ENCODE peak calls at places on chromosomes 11 and 22, in seven cellular contexts. R, X, S, A, P, L and V are unnamed samples.

GRCh38 chr22:40466976-40467375 is 96.6 kb downstream of the SGSM3 start:
- DNase-seq in R (no peak), X (no peak), S (no peak), A (no peak), P (no peak), L (no peak), V (no peak)

GRCh38 chr11:96620464-96621044 is 230.7 kb downstream of the JRKL start:
- DNase-seq in R (no peak), X (no peak), S (no peak), A (no peak), P (no peak), L (peak), V (no peak)

GRCh38 chr11:76371170-76371569 is 9.8 kb downstream of the THAP12 start:
- DNase-seq in R (peak), X (no peak), S (peak), A (no peak), P (peak), L (peak), V (no peak)

GRCh38 chr11:62543680-62544444 is 2.7 kb downstream of the AHNAK start:
- DNase-seq in R (no peak), X (no peak), S (no peak), A (no peak), P (no peak), L (no peak), V (no peak)

GRCh38 chr11:46127150-46127638 is 5.9 kb upstream of the PHF21A start:
- DNase-seq in R (peak), X (no peak), S (peak), A (peak), P (peak), L (peak), V (no peak)

GRCh38 chr22:45830531-45831245 is 146.3 kb downstream of the WNT7B start:
- DNase-seq in R (no peak), X (no peak), S (peak), A (no peak), P (no peak), L (peak), V (no peak)

GRCh38 chr11:92735039-92735438 is 234.4 kb upstream of the MTNR1B start:
- DNase-seq in R (no peak), X (no peak), S (no peak), A (no peak), P (no peak), L (no peak), V (no peak)

GRCh38 chr11:128522063-128522942 is 65.1 kb downstream of the ETS1 start:
- DNase-seq in R (peak), X (peak), S (peak), A (peak), P (peak), L (peak), V (peak)

GRCh38 chr11:15300282-15300681 is 185.6 kb downstream of the INSC start:
- DNase-seq in R (no peak), X (no peak), S (no peak), A (no peak), P (no peak), L (no peak), V (no peak)

GRCh38 chr11:2139118-2139490 is at the start of gene IGF2:
- DNase-seq in R (no peak), X (no peak), S (peak), A (no peak), P (no peak), L (peak), V (no peak)

GRCh38 chr11:61776561-61777075 is 15.8 kb downstream of the TMEM258 start:
- DNase-seq in R (peak), X (peak), S (peak), A (no peak), P (peak), L (peak), V (no peak)

GRCh38 chr11:85751738-85752137 is 59.2 kb downstream of the SYTL2 start:
- DNase-seq in R (no peak), X (no peak), S (no peak), A (no peak), P (peak), L (peak), V (no peak)

GRCh38 chr11:94754819-94755218 is 13.3 kb upstream of the AMOTL1 start:
- DNase-seq in R (no peak), X (no peak), S (no peak), A (no peak), P (no peak), L (no peak), V (no peak)

GRCh38 chr11:119254239-119254638 is 48.1 kb downstream of the CBL start:
- DNase-seq in R (peak), X (no peak), S (no peak), A (no peak), P (no peak), L (no peak), V (no peak)

GRCh38 chr22:28864878-28865596 is 18.3 kb upstream of the ZNRF3 start:
- DNase-seq in R (no peak), X (no peak), S (no peak), A (no peak), P (no peak), L (no peak), V (no peak)

GRCh38 chr22:49702068-49702397 is 125.6 kb downstream of the BRD1 start:
- DNase-seq in R (no peak), X (no peak), S (no peak), A (no peak), P (no peak), L (no peak), V (no peak)

GRCh38 chr22:25663654-25664053 is 78.3 kb upstream of the MYO18B start:
- DNase-seq in R (no peak), X (no peak), S (no peak), A (peak), P (no peak), L (no peak), V (no peak)

GRCh38 chr11:4658629-4659453 is 15.1 kb downstream of the OR51E1 start:
- DNase-seq in R (no peak), X (no peak), S (no peak), A (no peak), P (no peak), L (peak), V (no peak)

GRCh38 chr11:12223771-12224536 is 113.6 kb downstream of the MICAL2 start:
- DNase-seq in R (no peak), X (no peak), S (peak), A (no peak), P (no peak), L (no peak), V (no peak)

GRCh38 chr11:59787255-59787588 is 23.4 kb downstream of the MRPL16 start:
- DNase-seq in R (no peak), X (no peak), S (no peak), A (no peak), P (no peak), L (no peak), V (no peak)

GRCh38 chr11:18485905-18486528 is 30.4 kb downstream of the LDHAL6A start:
- DNase-seq in R (no peak), X (no peak), S (no peak), A (no peak), P (no peak), L (no peak), V (no peak)

GRCh38 chr22:22388055-22388454 is 120.5 kb downstream of the ZNF280B start:
- DNase-seq in R (no peak), X (no peak), S (no peak), A (no peak), P (no peak), L (no peak), V (no peak)

GRCh38 chr11:128565881-128566280 is 21.5 kb downstream of the ETS1 start:
- DNase-seq in R (no peak), X (no peak), S (no peak), A (no peak), P (no peak), L (peak), V (no peak)

GRCh38 chr11:106031210-106031845 is 9.3 kb upstream of the MSANTD4 start:
- DNase-seq in R (no peak), X (no peak), S (peak), A (no peak), P (no peak), L (peak), V (no peak)

GRCh38 chr11:130671801-130672700 is 223.6 kb downstream of the ADAMTS15 start:
- DNase-seq in R (no peak), X (no peak), S (no peak), A (peak), P (peak), L (peak), V (peak)

GRCh38 chr11:90288207-90288821 is 65.5 kb upstream of the CHORDC1 start:
- DNase-seq in R (no peak), X (no peak), S (no peak), A (peak), P (no peak), L (peak), V (no peak)

GRCh38 chr22:39309881-39310714 is 9.3 kb downstream of the RPL3 start:
- DNase-seq in R (no peak), X (no peak), S (peak), A (no peak), P (no peak), L (peak), V (no peak)

GRCh38 chr11:112150517-112150916 is 13.4 kb downstream of the IL18 start:
- DNase-seq in R (no peak), X (no peak), S (no peak), A (no peak), P (no peak), L (no peak), V (no peak)

GRCh38 chr11:34747261-34747660 is 126.4 kb downstream of the EHF start:
- DNase-seq in R (no peak), X (no peak), S (no peak), A (no peak), P (no peak), L (no peak), V (no peak)

GRCh38 chr22:43014062-43014875 is 680 bp downstream of the PACSIN2 start:
- DNase-seq in R (no peak), X (peak), S (peak), A (no peak), P (peak), L (peak), V (no peak)

GRCh38 chr11:7673724-7674434 is 579 bp upstream of the CYB5R2 start:
- DNase-seq in R (no peak), X (no peak), S (no peak), A (peak), P (peak), L (peak), V (no peak)

GRCh38 chr11:30983143-30983542 is 386.4 kb downstream of the DCDC1 start:
- DNase-seq in R (no peak), X (no peak), S (no peak), A (no peak), P (no peak), L (peak), V (no peak)

GRCh38 chr11:115643491-115643995 is 139.3 kb upstream of the CADM1 start:
- DNase-seq in R (no peak), X (no peak), S (no peak), A (no peak), P (no peak), L (no peak), V (no peak)